ENCODE peak calls at places on chromosomes 3 and 15, in five cellular contexts. D is GM04504, N is endothelial cell, C is RPMI8226, S is breast epithelium. G is an unnamed sample.

GRCh38 chr15:56957812-56958406 is 39.5 kb downstream of the TCF12 start:
- DNase-seq in D (no peak), N (no peak), C (no peak), S (no peak), G (no peak)

GRCh38 chr15:40100947-40101905 is 7.5 kb downstream of the BMF start:
- DNase-seq in D (no peak), N (no peak), C (no peak), S (no peak), G (no peak)

GRCh38 chr3:122271246-122271898 is 53.7 kb upstream of the CSTA start:
- DNase-seq in D (no peak), N (no peak), C (no peak), S (no peak), G (no peak)

GRCh38 chr3:131031660-131032059 is 5.0 kb downstream of the NEK11 start:
- DNase-seq in D (peak; percentile 41), N (no peak), C (no peak), S (no peak), G (no peak)

GRCh38 chr3:59935025-59935424 is 885.2 kb upstream of the CFAP20DC start:
- DNase-seq in D (no peak), N (no peak), C (no peak), S (no peak), G (no peak)

GRCh38 chr15:41599061-41599460 is 40.0 kb downstream of the TYRO3 start:
- DNase-seq in D (no peak), N (no peak), C (no peak), S (no peak), G (no peak)

GRCh38 chr3:179067839-179068238 is 3.8 kb downstream of the ZMAT3 start:
- DNase-seq in D (no peak), N (no peak), C (no peak), S (no peak), G (no peak)

GRCh38 chr3:186315581-186316354 is 46.3 kb downstream of the DGKG start:
- DNase-seq in D (peak; percentile 31), N (no peak), C (no peak), S (no peak), G (no peak)

GRCh38 chr15:31102374-31103342 is 1.1 kb upstream of the TRPM1 start:
- DNase-seq in D (no peak), N (no peak), C (no peak), S (no peak), G (no peak)

GRCh38 chr3:27713435-27713880 is 8.7 kb downstream of the EOMES start:
- DNase-seq in D (no peak), N (no peak), C (no peak), S (no peak), G (no peak)

GRCh38 chr15:73908030-73908821 is 18.0 kb upstream of the LOXL1 start:
- DNase-seq in D (peak; percentile 38), N (peak; percentile 90), C (peak; percentile 88), S (peak; percentile 77), G (no peak)

GRCh38 chr15:83871808-83872559 is 218.1 kb downstream of the ADAMTSL3 start:
- DNase-seq in D (peak; percentile 14), N (no peak), C (no peak), S (no peak), G (no peak)

GRCh38 chr3:77081240-77081661 is 41.4 kb downstream of the ROBO2 start:
- DNase-seq in D (no peak), N (no peak), C (no peak), S (no peak), G (peak; percentile 7)

GRCh38 chr3:182682263-182683229 is 110.8 kb upstream of the ATP11B start:
- DNase-seq in D (no peak), N (peak; percentile 80), C (peak; percentile 74), S (no peak), G (no peak)

GRCh38 chr15:62360286-62360685 is 195.2 kb upstream of the C2CD4B start:
- DNase-seq in D (no peak), N (no peak), C (peak; percentile 50), S (no peak), G (no peak)

GRCh38 chr15:59996498-59997041 is 7.5 kb upstream of the FOXB1 start:
- DNase-seq in D (no peak), N (no peak), C (no peak), S (no peak), G (no peak)

GRCh38 chr15:70742928-70743327 is 20.4 kb downstream of the UACA start:
- DNase-seq in D (no peak), N (no peak), C (peak; percentile 44), S (no peak), G (no peak)

GRCh38 chr15:28954466-28955159 is 68.8 kb downstream of the APBA2 start:
- DNase-seq in D (no peak), N (no peak), C (no peak), S (no peak), G (no peak)

G was measured in BJ.